ENCODE peak calls at places on chromosomes 13 and 19, in four cellular contexts. P is CD4-positive, alpha-beta memory T cell; T is PC-3; H is NCI-H524. N is an unnamed sample.

GRCh38 chr13:41054212-41054877 is 7.0 kb upstream of the WBP4 start:
- DNase-seq in P (peak), T (peak), H (peak), N (peak)

GRCh38 chr19:34276614-34277013 is 22.3 kb downstream of the GARRE1 start:
- DNase-seq in P (no peak), T (no peak), H (peak), N (no peak)

GRCh38 chr13:108470921-108471320 is 158.5 kb upstream of the MYO16 start:
- DNase-seq in P (no peak), T (no peak), H (no peak), N (no peak)

GRCh38 chr13:113648218-113648615 is 9.8 kb downstream of the ATP4B start:
- DNase-seq in P (no peak), T (no peak), H (no peak), N (no peak)

GRCh38 chr19:38831142-38831605 is 420 bp downstream of the ECH1 start:
- DNase-seq in P (no peak), T (peak), H (peak), N (peak)

GRCh38 chr13:43141685-43142084 is 118.3 kb downstream of the DNAJC15 start:
- DNase-seq in P (no peak), T (no peak), H (no peak), N (no peak)

GRCh38 chr19:48244289-48244688 is 11.4 kb downstream of the CARD8 start:
- DNase-seq in P (peak), T (peak), H (no peak), N (no peak)

GRCh38 chr19:23439623-23440022 is 44.4 kb upstream of the ZNF91 start:
- DNase-seq in P (no peak), T (no peak), H (no peak), N (no peak)

N was measured in naive B cell.